ENCODE peak calls at places on chromosomes 4 and X, in four cellular contexts. J is AG04450, D is left ventricle myocardium inferior, M is IMR-90. R is an unnamed sample.

GRCh38 chr4:52966172-52966571 is 104.1 kb downstream of the RASL11B start:
- DNase-seq in J (no peak), D (no peak), M (no peak), R (no peak)

GRCh38 chr4:118683513-118683912 is 1.7 kb upstream of the METTL14 start:
- DNase-seq in J (no peak), D (no peak), M (no peak), R (peak)

GRCh38 chr4:136784326-136784725 is 748.0 kb downstream of the PCDH18 start:
- DNase-seq in J (no peak), D (no peak), M (peak), R (no peak)

GRCh38 chrX:153766098-153766817 is 2.2 kb downstream of the PLXNB3 start:
- DNase-seq in J (peak), D (no peak), M (peak), R (peak)

GRCh38 chrX:69070949-69071650 is 94.2 kb downstream of the PJA1 start:
- DNase-seq in J (no peak), D (peak), M (no peak), R (peak)

GRCh38 chr4:185838514-185839203 is 26.7 kb upstream of the SORBS2 start:
- DNase-seq in J (no peak), D (no peak), M (peak), R (peak)

GRCh38 chr4:82984459-82984858 is 26.2 kb downstream of the LIN54 start:
- DNase-seq in J (no peak), D (no peak), M (peak), R (peak)

GRCh38 chr4:8472689-8473197 is 32.2 kb downstream of the TRMT44 start:
- DNase-seq in J (peak), D (no peak), M (peak), R (peak)

GRCh38 chr4:13555325-13555724 is 11.0 kb upstream of the NKX3-2 start:
- DNase-seq in J (no peak), D (no peak), M (no peak), R (no peak)

GRCh38 chr4:67483868-67484602 is 61.3 kb downstream of the CENPC start:
- DNase-seq in J (no peak), D (no peak), M (peak), R (peak)

GRCh38 chr4:114100288-114101031 is 121.0 kb upstream of the ARSJ start:
- DNase-seq in J (no peak), D (no peak), M (no peak), R (no peak)

GRCh38 chr4:2253160-2254084 is 8.5 kb downstream of the MXD4 start:
- DNase-seq in J (no peak), D (peak), M (no peak), R (no peak)

GRCh38 chr4:100061835-100062234 is 111.8 kb upstream of the H2AZ1 start:
- DNase-seq in J (no peak), D (no peak), M (peak), R (peak)

GRCh38 chr4:35365186-35365585 is 879.1 kb downstream of the ARAP2 start:
- DNase-seq in J (no peak), D (no peak), M (no peak), R (no peak)

GRCh38 chr4:38620025-38620424 is 44.0 kb upstream of the KLF3 start:
- DNase-seq in J (no peak), D (no peak), M (no peak), R (no peak)

GRCh38 chr4:112082954-112083586 is 62.2 kb upstream of the FAM241A start:
- DNase-seq in J (peak), D (no peak), M (peak), R (peak)

GRCh38 chrX:96611619-96612362 is 72.9 kb upstream of the DIAPH2 start:
- DNase-seq in J (no peak), D (no peak), M (peak), R (peak)

GRCh38 chr4:23680616-23681518 is 209.0 kb downstream of the PPARGC1A start:
- DNase-seq in J (no peak), D (no peak), M (peak), R (peak)

GRCh38 chr4:3384771-3385701 is 56.7 kb upstream of the HGFAC start:
- DNase-seq in J (no peak), D (peak), M (no peak), R (no peak)

GRCh38 chr4:110514889-110515479 is 39.0 kb downstream of the ENPEP start:
- DNase-seq in J (no peak), D (no peak), M (peak), R (peak)

GRCh38 chr4:63620271-63620670 is 789.0 kb downstream of the TECRL start:
- DNase-seq in J (no peak), D (no peak), M (no peak), R (no peak)

GRCh38 chr4:63787326-63787725 is 621.9 kb downstream of the TECRL start:
- DNase-seq in J (no peak), D (no peak), M (no peak), R (no peak)

GRCh38 chrX:40617566-40617965 is 5.7 kb upstream of the MPC1L start:
- DNase-seq in J (no peak), D (no peak), M (peak), R (peak)

GRCh38 chr4:100843897-100844296 is 326.1 kb upstream of the EMCN start:
- DNase-seq in J (no peak), D (no peak), M (no peak), R (no peak)

GRCh38 chrX:3160771-3161170 is 119.5 kb downstream of the ARSF start:
- DNase-seq in J (no peak), D (no peak), M (no peak), R (no peak)

GRCh38 chr4:2441393-2442174 is 22.8 kb downstream of the CFAP99 start:
- DNase-seq in J (no peak), D (peak), M (peak), R (peak)

GRCh38 chrX:39654952-39655351 is 442.8 kb downstream of the BCOR start:
- DNase-seq in J (no peak), D (no peak), M (no peak), R (no peak)

GRCh38 chrX:74924449-74925209 is 623 bp downstream of the NEXMIF start:
- DNase-seq in J (no peak), D (peak), M (no peak), R (peak)

GRCh38 chrX:9308426-9308825 is 156.4 kb upstream of the TBL1X start:
- DNase-seq in J (no peak), D (no peak), M (no peak), R (no peak)

GRCh38 chr4:25578431-25578830 is 77.2 kb upstream of the SLC34A2 start:
- DNase-seq in J (no peak), D (no peak), M (no peak), R (no peak)

GRCh38 chrX:39757971-39758370 is 339.8 kb downstream of the BCOR start:
- DNase-seq in J (no peak), D (no peak), M (peak), R (peak)

GRCh38 chrX:37757082-37757481 is 22.8 kb upstream of the CYBB start:
- DNase-seq in J (no peak), D (no peak), M (no peak), R (no peak)

GRCh38 chr4:3851881-3852280 is 85.7 kb downstream of the ADRA2C start:
- DNase-seq in J (no peak), D (no peak), M (no peak), R (no peak)

GRCh38 chrX:43269201-43269600 is 386.9 kb upstream of the MAOA start:
- DNase-seq in J (no peak), D (no peak), M (no peak), R (peak)

GRCh38 chr4:74121643-74122579 is 22.9 kb upstream of the CXCL2 start:
- DNase-seq in J (no peak), D (no peak), M (no peak), R (no peak)

GRCh38 chrX:150697641-150698040 is 4.4 kb downstream of the MTMR1 start:
- DNase-seq in J (no peak), D (no peak), M (no peak), R (no peak)

GRCh38 chr4:128590034-128590740 is 219.3 kb upstream of the JADE1 start:
- DNase-seq in J (no peak), D (no peak), M (no peak), R (no peak)

GRCh38 chrX:49792376-49792775 is 36.7 kb upstream of the PAGE4 start:
- DNase-seq in J (no peak), D (no peak), M (no peak), R (no peak)

GRCh38 chr4:16659120-16659519 is 239.3 kb downstream of the LDB2 start:
- DNase-seq in J (no peak), D (no peak), M (no peak), R (no peak)

GRCh38 chr4:2732526-2732925 is 23.6 kb downstream of the TNIP2 start:
- DNase-seq in J (no peak), D (no peak), M (no peak), R (no peak)

DNA sequence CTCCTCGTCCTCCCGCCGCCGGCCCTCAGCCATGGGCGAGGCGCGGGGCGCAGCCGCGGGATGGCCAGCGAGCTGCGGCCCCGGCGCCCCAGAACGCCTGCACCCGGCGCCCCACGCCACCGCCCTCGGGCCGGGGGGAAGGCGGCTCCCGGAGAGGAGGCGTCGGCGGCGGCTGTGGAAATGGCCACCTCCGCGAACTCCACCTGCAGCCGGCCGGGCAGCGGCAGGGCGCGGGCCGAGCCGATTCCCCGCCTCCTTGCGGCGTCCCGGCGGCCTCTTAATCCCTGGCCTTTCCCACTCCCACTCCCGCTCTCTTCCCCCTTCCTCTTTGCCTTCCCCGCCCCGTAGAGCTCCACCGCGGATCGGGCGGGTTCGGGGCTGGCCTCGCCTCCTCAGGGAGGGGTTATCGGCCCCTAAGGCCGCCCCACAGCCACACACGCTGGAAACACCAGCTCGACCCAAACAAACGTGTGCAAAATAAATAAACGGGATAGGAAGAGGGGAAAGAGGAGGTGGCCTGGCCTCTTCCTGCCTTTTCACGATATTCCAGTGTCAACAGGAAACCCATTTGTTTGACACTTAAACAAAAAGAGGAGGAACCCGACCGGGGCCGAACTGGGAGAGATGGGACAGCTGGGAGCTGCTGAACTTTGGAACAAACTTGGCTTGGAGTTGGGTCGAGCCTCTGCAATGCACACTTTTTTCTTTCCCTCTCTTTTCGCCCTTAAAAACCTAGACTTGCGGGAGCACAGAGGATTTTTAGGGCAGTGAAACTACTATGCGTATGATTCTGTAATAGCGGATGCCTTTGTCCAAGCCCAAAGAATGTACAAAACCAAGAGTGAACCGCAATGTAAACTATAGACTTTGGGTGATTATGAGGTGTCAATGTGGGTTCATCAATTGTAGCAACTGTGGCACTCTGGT is at the start of gene SH3D19:
- DNase-seq in J (no peak), D (peak), M (peak), R (peak)
- H3K4me3 ChIP-seq in J (peak), D (peak), M (peak), R (peak)

GRCh38 chrX:155143959-155144548 is 72.2 kb upstream of the VBP1 start:
- DNase-seq in J (no peak), D (no peak), M (no peak), R (no peak)

GRCh38 chrX:155144926-155145325 is 71.3 kb upstream of the VBP1 start:
- DNase-seq in J (no peak), D (no peak), M (no peak), R (no peak)

GRCh38 chrX:155148724-155149537 is 67.3 kb upstream of the VBP1 start:
- DNase-seq in J (no peak), D (no peak), M (peak), R (peak)
- TF ChIP-seq CTCF in J (peak), D (peak), M (peak), R (peak)

DNA sequence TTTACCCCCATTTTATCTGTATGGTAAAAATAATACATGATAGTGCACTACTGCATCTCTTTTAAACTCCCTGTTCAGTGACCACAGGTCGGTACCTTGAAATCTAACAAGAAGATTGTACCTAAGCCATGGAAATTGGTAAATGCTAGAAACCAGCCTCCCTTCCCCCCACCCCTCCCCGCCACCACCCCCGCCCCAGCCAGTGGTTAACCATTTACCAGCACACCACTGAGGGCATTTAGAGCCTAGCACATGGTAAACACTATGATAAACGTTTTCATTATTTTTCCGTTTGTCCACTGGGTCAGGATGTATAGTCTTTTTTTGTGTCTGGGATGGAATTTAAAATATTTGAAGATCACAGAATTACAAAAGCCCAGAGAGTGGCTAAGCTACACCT is 704 bp upstream of the FTSJ1 start:
- DNase-seq in J (no peak), D (no peak), M (no peak), R (no peak)
- H3K4me3 ChIP-seq in J (peak), D (peak), M (peak), R (peak)

GRCh38 chrX:139126493-139126892 is 404.0 kb upstream of the F9 start:
- DNase-seq in J (no peak), D (no peak), M (no peak), R (no peak)
- TF ChIP-seq CTCF in J (no peak), D (peak), M (no peak), R (no peak)

DNA sequence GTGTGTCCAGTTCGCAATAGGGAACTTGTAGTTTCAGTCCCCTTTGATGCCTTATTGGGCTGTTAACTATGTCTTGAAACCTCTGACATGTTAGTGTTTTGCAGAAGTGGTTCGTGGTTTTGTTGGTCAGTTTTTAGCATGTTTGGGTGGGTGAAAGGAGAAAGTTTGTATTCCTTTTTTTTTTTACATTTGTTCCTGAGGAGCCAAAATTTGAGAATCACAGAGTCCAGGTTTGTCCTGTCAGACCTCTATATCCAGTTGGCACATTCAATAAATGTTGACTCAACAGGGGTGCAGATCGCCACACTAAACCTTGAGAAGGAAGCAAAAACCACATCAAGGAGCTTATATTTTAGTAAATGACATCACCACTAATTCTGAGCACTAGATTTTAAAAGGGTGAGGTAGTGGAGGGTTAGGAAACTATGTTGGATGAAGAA is 26.2 kb downstream of the DLG3 start:
- DNase-seq in J (no peak), D (no peak), M (peak), R (no peak)
- H3K4me3 ChIP-seq in J (no peak), D (no peak), M (no peak), R (no peak)

GRCh38 chrX:5915783-5916182 is 312.9 kb downstream of the NLGN4X start:
- DNase-seq in J (no peak), D (no peak), M (no peak), R (no peak)
- TF ChIP-seq CTCF in J (no peak), D (no peak), M (no peak), R (no peak)

GRCh38 chrX:13892856-13893255 is 76.0 kb upstream of the GPM6B start:
- DNase-seq in J (no peak), D (no peak), M (peak), R (no peak)

GRCh38 chrX:13891367-13892146 is 74.7 kb upstream of the GPM6B start:
- DNase-seq in J (no peak), D (no peak), M (no peak), R (no peak)

GRCh38 chrX:13890806-13891205 is 73.9 kb upstream of the GPM6B start:
- DNase-seq in J (no peak), D (no peak), M (no peak), R (no peak)

GRCh38 chrX:13885591-13885990 is 68.7 kb upstream of the GPM6B start:
- DNase-seq in J (no peak), D (no peak), M (no peak), R (no peak)

DNA sequence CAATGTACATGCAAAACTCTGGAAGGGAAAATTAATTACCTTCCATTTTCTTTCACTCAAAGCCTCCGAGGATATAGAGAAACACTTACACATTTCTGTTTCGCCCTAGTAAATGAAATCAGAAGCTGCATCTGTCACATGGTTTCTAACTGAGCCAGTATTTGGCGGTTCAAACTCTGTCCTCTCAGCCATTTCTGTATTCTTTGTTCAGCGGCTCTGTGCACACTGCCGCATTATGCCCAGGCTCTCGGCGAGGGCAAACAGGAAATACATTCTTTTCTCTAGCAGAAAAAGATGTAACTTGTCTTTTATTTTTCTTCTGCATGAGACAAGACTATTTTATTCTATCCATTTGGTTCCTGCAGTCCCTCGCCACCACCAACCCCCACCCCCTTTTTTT is 71.4 kb upstream of the GPM6B start:
- DNase-seq in J (no peak), D (no peak), M (no peak), R (no peak)
- H3K4me3 ChIP-seq in J (no peak), D (no peak), M (no peak), R (no peak)

GRCh38 chr4:154740462-154740861 is 3.3 kb upstream of the LRAT start:
- DNase-seq in J (no peak), D (no peak), M (no peak), R (no peak)

GRCh38 chr4:154741877-154742851 is 1.6 kb upstream of the LRAT start:
- DNase-seq in J (no peak), D (no peak), M (no peak), R (peak)

GRCh38 chr4:154744341-154744948 is 645 bp downstream of the LRAT start:
- DNase-seq in J (no peak), D (no peak), M (no peak), R (no peak)

GRCh38 chr4:154741131-154741530 is 2.7 kb upstream of the LRAT start:
- DNase-seq in J (no peak), D (no peak), M (no peak), R (no peak)

DNA sequence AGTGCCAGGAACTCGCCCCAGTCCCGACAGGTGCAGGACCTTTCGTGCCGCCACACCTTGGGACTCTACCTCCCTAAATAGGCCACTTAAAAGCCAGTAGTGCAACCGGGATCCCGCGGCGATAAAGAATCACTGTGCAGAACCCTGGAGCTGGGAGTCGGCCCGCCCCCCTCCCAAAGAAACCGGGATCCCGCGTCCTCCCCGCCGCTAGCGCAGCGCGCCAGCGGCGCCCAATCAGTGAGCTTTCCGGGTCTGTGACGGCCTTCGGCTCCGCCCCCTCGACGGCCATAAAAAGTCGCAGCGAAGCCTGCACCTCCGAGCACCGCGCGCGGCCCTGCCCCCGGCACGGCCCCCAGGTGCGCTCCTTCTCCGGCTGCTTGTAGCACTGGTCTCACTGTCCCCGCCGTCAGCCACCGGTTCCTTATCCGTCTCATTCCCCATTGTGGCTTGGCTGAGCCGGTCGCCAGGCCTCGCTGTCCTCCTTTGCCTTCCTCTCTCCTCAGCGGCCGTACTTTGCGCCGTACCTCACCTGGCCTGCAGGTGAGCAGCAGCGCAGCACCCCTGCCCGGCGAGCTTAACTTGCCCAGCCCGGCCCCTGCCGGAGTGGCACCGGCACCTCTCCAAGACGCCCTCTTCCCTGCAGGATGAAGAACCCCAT is at the start of gene LRAT:
- DNase-seq in J (no peak), D (peak), M (no peak), R (no peak)
- TF ChIP-seq CTCF in J (no peak), D (no peak), M (no peak), R (no peak)